ENCODE peak calls at places on chromosomes 6 and 20, in five cellular contexts. One of them, this sample, is unnamed.

GRCh38 chr6:34671801-34672656 is 24.5 kb downstream of the ILRUN start:
- DNase-seq in stimulated activated CD4-positive, alpha-beta T cell treated with anti-CD3 and anti-CD28 coated beads, Interleukin-2, amount 100 ng/mL, for 24 hours: peak; percentile 65
- DNase-seq in GM04503: no peak
- DNase-seq in EH: peak; percentile 64
- DNase-seq in activated naive CD8-positive, alpha-beta T cell treated with anti-CD3 and anti-CD28 coated beads, Interleukin-2, amount 50 U/mL, for 16 hours: peak; percentile 43
- DNase-seq in this sample: peak; percentile 47

GRCh38 chr20:47133809-47134456 is 222.6 kb downstream of the ZMYND8 start:
- DNase-seq in stimulated activated CD4-positive, alpha-beta T cell treated with anti-CD3 and anti-CD28 coated beads, Interleukin-2, amount 100 ng/mL, for 24 hours: no peak
- DNase-seq in GM04503: peak; percentile 44
- DNase-seq in EH: peak; percentile 93
- DNase-seq in activated naive CD8-positive, alpha-beta T cell treated with anti-CD3 and anti-CD28 coated beads, Interleukin-2, amount 50 U/mL, for 16 hours: no peak
- DNase-seq in this sample: peak; percentile 60

GRCh38 chr6:44119704-44120262 is 7.5 kb downstream of the MRPL14 start:
- DNase-seq in stimulated activated CD4-positive, alpha-beta T cell treated with anti-CD3 and anti-CD28 coated beads, Interleukin-2, amount 100 ng/mL, for 24 hours: no peak
- DNase-seq in GM04503: no peak
- DNase-seq in EH: no peak
- DNase-seq in activated naive CD8-positive, alpha-beta T cell treated with anti-CD3 and anti-CD28 coated beads, Interleukin-2, amount 50 U/mL, for 16 hours: no peak
- DNase-seq in this sample: no peak

GRCh38 chr20:59365611-59366284 is 65.3 kb downstream of the EDN3 start:
- DNase-seq in stimulated activated CD4-positive, alpha-beta T cell treated with anti-CD3 and anti-CD28 coated beads, Interleukin-2, amount 100 ng/mL, for 24 hours: no peak
- DNase-seq in GM04503: no peak
- DNase-seq in EH: no peak
- DNase-seq in activated naive CD8-positive, alpha-beta T cell treated with anti-CD3 and anti-CD28 coated beads, Interleukin-2, amount 50 U/mL, for 16 hours: no peak
- DNase-seq in this sample: no peak

GRCh38 chr6:16130932-16131387 is 2.1 kb downstream of the MYLIP start:
- DNase-seq in stimulated activated CD4-positive, alpha-beta T cell treated with anti-CD3 and anti-CD28 coated beads, Interleukin-2, amount 100 ng/mL, for 24 hours: no peak
- DNase-seq in GM04503: peak; percentile 54
- DNase-seq in EH: peak; percentile 85
- DNase-seq in activated naive CD8-positive, alpha-beta T cell treated with anti-CD3 and anti-CD28 coated beads, Interleukin-2, amount 50 U/mL, for 16 hours: no peak
- DNase-seq in this sample: peak; percentile 22

GRCh38 chr6:8958894-8959511 is 523.7 kb upstream of the SLC35B3 start:
- DNase-seq in stimulated activated CD4-positive, alpha-beta T cell treated with anti-CD3 and anti-CD28 coated beads, Interleukin-2, amount 100 ng/mL, for 24 hours: no peak
- DNase-seq in GM04503: no peak
- DNase-seq in EH: peak; percentile 46
- DNase-seq in activated naive CD8-positive, alpha-beta T cell treated with anti-CD3 and anti-CD28 coated beads, Interleukin-2, amount 50 U/mL, for 16 hours: no peak
- DNase-seq in this sample: no peak

GRCh38 chr6:121959501-121959900 is 440.0 kb upstream of the HSF2 start:
- DNase-seq in stimulated activated CD4-positive, alpha-beta T cell treated with anti-CD3 and anti-CD28 coated beads, Interleukin-2, amount 100 ng/mL, for 24 hours: no peak
- DNase-seq in GM04503: no peak
- DNase-seq in EH: no peak
- DNase-seq in activated naive CD8-positive, alpha-beta T cell treated with anti-CD3 and anti-CD28 coated beads, Interleukin-2, amount 50 U/mL, for 16 hours: no peak
- DNase-seq in this sample: no peak

GRCh38 chr6:45946352-45946751 is 69.3 kb downstream of the CLIC5 start:
- DNase-seq in stimulated activated CD4-positive, alpha-beta T cell treated with anti-CD3 and anti-CD28 coated beads, Interleukin-2, amount 100 ng/mL, for 24 hours: no peak
- DNase-seq in GM04503: peak; percentile 68
- DNase-seq in EH: peak; percentile 87
- DNase-seq in activated naive CD8-positive, alpha-beta T cell treated with anti-CD3 and anti-CD28 coated beads, Interleukin-2, amount 50 U/mL, for 16 hours: no peak
- DNase-seq in this sample: no peak

GRCh38 chr6:27251672-27252251 is 4.3 kb downstream of the PRSS16 start:
- DNase-seq in stimulated activated CD4-positive, alpha-beta T cell treated with anti-CD3 and anti-CD28 coated beads, Interleukin-2, amount 100 ng/mL, for 24 hours: peak; percentile 78
- DNase-seq in GM04503: no peak
- DNase-seq in EH: peak; percentile 41
- DNase-seq in activated naive CD8-positive, alpha-beta T cell treated with anti-CD3 and anti-CD28 coated beads, Interleukin-2, amount 50 U/mL, for 16 hours: peak; percentile 9
- DNase-seq in this sample: peak; percentile 97

GRCh38 chr6:49327005-49327404 is 136.0 kb downstream of the MMUT start:
- DNase-seq in stimulated activated CD4-positive, alpha-beta T cell treated with anti-CD3 and anti-CD28 coated beads, Interleukin-2, amount 100 ng/mL, for 24 hours: no peak
- DNase-seq in GM04503: no peak
- DNase-seq in EH: no peak
- DNase-seq in activated naive CD8-positive, alpha-beta T cell treated with anti-CD3 and anti-CD28 coated beads, Interleukin-2, amount 50 U/mL, for 16 hours: no peak
- DNase-seq in this sample: no peak

GRCh38 chr6:168417158-168417557 is 23.8 kb upstream of the SMOC2 start:
- DNase-seq in stimulated activated CD4-positive, alpha-beta T cell treated with anti-CD3 and anti-CD28 coated beads, Interleukin-2, amount 100 ng/mL, for 24 hours: no peak
- DNase-seq in GM04503: no peak
- DNase-seq in EH: no peak
- DNase-seq in activated naive CD8-positive, alpha-beta T cell treated with anti-CD3 and anti-CD28 coated beads, Interleukin-2, amount 50 U/mL, for 16 hours: no peak
- DNase-seq in this sample: peak; percentile 9

GRCh38 chr6:31663961-31664789 is 622 bp downstream of the GPANK1 start:
- DNase-seq in stimulated activated CD4-positive, alpha-beta T cell treated with anti-CD3 and anti-CD28 coated beads, Interleukin-2, amount 100 ng/mL, for 24 hours: no peak
- DNase-seq in GM04503: peak; percentile 51
- DNase-seq in EH: peak; percentile 89
- DNase-seq in activated naive CD8-positive, alpha-beta T cell treated with anti-CD3 and anti-CD28 coated beads, Interleukin-2, amount 50 U/mL, for 16 hours: no peak
- DNase-seq in this sample: no peak

GRCh38 chr6:17352302-17352701 is 41.1 kb upstream of the CAP2 start:
- DNase-seq in stimulated activated CD4-positive, alpha-beta T cell treated with anti-CD3 and anti-CD28 coated beads, Interleukin-2, amount 100 ng/mL, for 24 hours: no peak
- DNase-seq in GM04503: no peak
- DNase-seq in EH: peak; percentile 69
- DNase-seq in activated naive CD8-positive, alpha-beta T cell treated with anti-CD3 and anti-CD28 coated beads, Interleukin-2, amount 50 U/mL, for 16 hours: no peak
- DNase-seq in this sample: no peak

GRCh38 chr20:3222635-3223600 is 13.6 kb downstream of the ITPA start:
- DNase-seq in stimulated activated CD4-positive, alpha-beta T cell treated with anti-CD3 and anti-CD28 coated beads, Interleukin-2, amount 100 ng/mL, for 24 hours: no peak
- DNase-seq in GM04503: no peak
- DNase-seq in EH: no peak
- DNase-seq in activated naive CD8-positive, alpha-beta T cell treated with anti-CD3 and anti-CD28 coated beads, Interleukin-2, amount 50 U/mL, for 16 hours: no peak
- DNase-seq in this sample: no peak

GRCh38 chr6:170176621-170177382 is 114.1 kb downstream of the DLL1 start:
- DNase-seq in stimulated activated CD4-positive, alpha-beta T cell treated with anti-CD3 and anti-CD28 coated beads, Interleukin-2, amount 100 ng/mL, for 24 hours: peak; percentile 9
- DNase-seq in GM04503: no peak
- DNase-seq in EH: peak; percentile 1
- DNase-seq in activated naive CD8-positive, alpha-beta T cell treated with anti-CD3 and anti-CD28 coated beads, Interleukin-2, amount 50 U/mL, for 16 hours: no peak
- DNase-seq in this sample: no peak